ENCODE peak calls at places on chromosome 4, in four cellular contexts. P is stimulated activated CD4-positive, alpha-beta T cell treated with anti-CD3 and anti-CD28 coated beads, Interleukin-4, amount 100 ng/mL, for 1 hour; C is renal cortical epithelial cell; F is HFF-Myc. M is an unnamed sample.

GRCh38 chr4:139633661-139634060 is 32.0 kb upstream of the MGST2 start:
- DNase-seq in P (no peak), C (peak), F (no peak), M (no peak)

GRCh38 chr4:3223986-3224748 is 24.8 kb upstream of the MSANTD1 start:
- DNase-seq in P (no peak), C (no peak), F (no peak), M (no peak)

GRCh38 chr4:1757836-1758235 is 35.3 kb upstream of the FGFR3 start:
- DNase-seq in P (no peak), C (no peak), F (no peak), M (no peak)

GRCh38 chr4:82721819-82722423 is 76.7 kb downstream of the SCD5 start:
- DNase-seq in P (peak), C (peak), F (peak), M (peak)

GRCh38 chr4:70734168-70734954 is 12.6 kb downstream of the RUFY3 start:
- DNase-seq in P (no peak), C (peak), F (no peak), M (no peak)

GRCh38 chr4:177375372-177375771 is 65.7 kb downstream of the NEIL3 start:
- DNase-seq in P (no peak), C (no peak), F (no peak), M (no peak)

GRCh38 chr4:53014368-53014767 is 152.3 kb downstream of the RASL11B start:
- DNase-seq in P (no peak), C (peak), F (no peak), M (no peak)

GRCh38 chr4:5366009-5366386 is 314.7 kb downstream of the STK32B start:
- DNase-seq in P (no peak), C (no peak), F (no peak), M (no peak)